ENCODE peak calls at places on chromosomes 2 and 18, in seven cellular contexts. I is A549, B is endodermal cell, L is suprapubic skin, U is body of pancreas, G is HepG2, X is HAP-1. K is an unnamed sample.

GRCh38 chr2:224357098-224357901 is 44.6 kb downstream of the FAM124B start:
- DNase-seq in I (peak; percentile 69), B (peak; percentile 82), L (no peak), U (peak; percentile 58), G (peak; percentile 58), X (peak; percentile 58), K (no peak)

GRCh38 chr2:64399521-64399920 is 54.4 kb upstream of the LGALSL start:
- DNase-seq in I (no peak), B (no peak), L (no peak), U (no peak), G (no peak), X (no peak), K (no peak)

GRCh38 chr2:169276045-169276444 is 86.3 kb downstream of the LRP2 start:
- DNase-seq in I (peak; percentile 11), B (no peak), L (no peak), U (no peak), G (no peak), X (no peak), K (no peak)

GRCh38 chr2:42562474-42563144 is 5.8 kb upstream of the MTA3 start:
- DNase-seq in I (no peak), B (no peak), L (no peak), U (peak; percentile 86), G (no peak), X (no peak), K (no peak)

GRCh38 chr2:203195331-203195730 is 43.5 kb upstream of the CYP20A1 start:
- DNase-seq in I (no peak), B (no peak), L (no peak), U (no peak), G (no peak), X (no peak), K (no peak)

GRCh38 chr18:67771271-67771670 is 254.8 kb upstream of the DSEL start:
- DNase-seq in I (peak; percentile 5), B (no peak), L (no peak), U (no peak), G (no peak), X (no peak), K (no peak)

GRCh38 chr2:218421027-218421426 is 2.1 kb downstream of the VIL1 start:
- DNase-seq in I (no peak), B (no peak), L (no peak), U (no peak), G (no peak), X (no peak), K (no peak)

GRCh38 chr2:37635359-37636208 is 35.9 kb downstream of the CDC42EP3 start:
- DNase-seq in I (no peak), B (no peak), L (no peak), U (no peak), G (no peak), X (no peak), K (peak; percentile 65)

GRCh38 chr2:74908763-74909444 is 49.5 kb upstream of the POLE4 start:
- DNase-seq in I (no peak), B (peak; percentile 60), L (no peak), U (peak; percentile 31), G (peak; percentile 24), X (no peak), K (no peak)

GRCh38 chr2:7007846-7008741 is 90.9 kb downstream of the RNF144A start:
- DNase-seq in I (no peak), B (peak; percentile 59), L (peak; percentile 87), U (peak; percentile 90), G (no peak), X (no peak), K (peak; percentile 87)

GRCh38 chr2:54360055-54360792 is 95.9 kb upstream of the SPTBN1 start:
- DNase-seq in I (no peak), B (no peak), L (no peak), U (peak; percentile 40), G (no peak), X (no peak), K (no peak)

GRCh38 chr18:41753826-41754225 is 201.2 kb upstream of the PIK3C3 start:
- DNase-seq in I (no peak), B (no peak), L (no peak), U (no peak), G (no peak), X (no peak), K (no peak)

GRCh38 chr2:160687629-160688028 is 194.0 kb upstream of the RBMS1 start:
- DNase-seq in I (no peak), B (no peak), L (no peak), U (no peak), G (no peak), X (no peak), K (no peak)

GRCh38 chr2:71306762-71307161 is 24.8 kb upstream of the ZNF638 start:
- DNase-seq in I (no peak), B (no peak), L (no peak), U (no peak), G (no peak), X (no peak), K (no peak)

GRCh38 chr2:50650398-50650810 is 381.5 kb downstream of the NRXN1 start:
- DNase-seq in I (no peak), B (no peak), L (no peak), U (no peak), G (no peak), X (no peak), K (no peak)

GRCh38 chr2:209973328-209973727 is 29.1 kb upstream of the RPE start:
- DNase-seq in I (no peak), B (no peak), L (no peak), U (no peak), G (no peak), X (no peak), K (no peak)

GRCh38 chr2:165163771-165164170 is 40.1 kb downstream of the SCN3A start:
- DNase-seq in I (no peak), B (no peak), L (no peak), U (no peak), G (no peak), X (no peak), K (no peak)

GRCh38 chr2:157468931-157469708 is 25.2 kb upstream of the CYTIP start:
- DNase-seq in I (no peak), B (no peak), L (no peak), U (no peak), G (no peak), X (no peak), K (no peak)

GRCh38 chr2:72572501-72572900 is 253.3 kb downstream of the EXOC6B start:
- DNase-seq in I (peak; percentile 77), B (no peak), L (no peak), U (no peak), G (no peak), X (no peak), K (no peak)

GRCh38 chr18:52348209-52348608 is 8.2 kb downstream of the DCC start:
- DNase-seq in I (peak; percentile 42), B (peak; percentile 71), L (no peak), U (no peak), G (peak; percentile 28), X (no peak), K (no peak)

GRCh38 chr18:63465059-63465458 is 11.7 kb upstream of the SERPINB5 start:
- DNase-seq in I (no peak), B (no peak), L (no peak), U (no peak), G (no peak), X (no peak), K (no peak)

GRCh38 chr2:233439191-233439590 is 84.9 kb downstream of the DGKD start:
- DNase-seq in I (no peak), B (no peak), L (no peak), U (peak; percentile 29), G (no peak), X (no peak), K (no peak)

GRCh38 chr2:196415384-196415783 is 224.1 kb upstream of the CCDC150 start:
- DNase-seq in I (no peak), B (no peak), L (no peak), U (no peak), G (no peak), X (no peak), K (no peak)

GRCh38 chr2:101063753-101064502 is 61.8 kb downstream of the RPL31 start:
- DNase-seq in I (peak; percentile 49), B (no peak), L (no peak), U (no peak), G (no peak), X (no peak), K (no peak)

GRCh38 chr18:1232867-1233266 is 328.2 kb downstream of the ADCYAP1 start:
- DNase-seq in I (no peak), B (no peak), L (no peak), U (no peak), G (no peak), X (no peak), K (no peak)
- H3K9me3 ChIP-seq in I (peaks cover 4% of the 10 kb centered on the region), B (peaks cover 20% of the 10 kb centered on the region), L (peaks cover 20% of the 10 kb centered on the region), U (no peaks in the 10 kb centered on the region), G (peaks cover 43% of the 10 kb centered on the region), X (no peaks in the 10 kb centered on the region), K (no peaks in the 10 kb centered on the region)

GRCh38 chr2:216659301-216659700 is 26.1 kb downstream of the IGFBP2 start:
- DNase-seq in I (no peak), B (no peak), L (no peak), U (no peak), G (no peak), X (no peak), K (peak; percentile 22)
- H3K4me1 ChIP-seq in I (peaks cover 2% of the 10 kb centered on the region), B (no peaks in the 10 kb centered on the region), L (peaks cover 18% of the 10 kb centered on the region), U (peaks cover 52% of the 10 kb centered on the region), G (peaks cover 36% of the 10 kb centered on the region), X (no peaks in the 10 kb centered on the region), K (no peaks in the 10 kb centered on the region)

DNA sequence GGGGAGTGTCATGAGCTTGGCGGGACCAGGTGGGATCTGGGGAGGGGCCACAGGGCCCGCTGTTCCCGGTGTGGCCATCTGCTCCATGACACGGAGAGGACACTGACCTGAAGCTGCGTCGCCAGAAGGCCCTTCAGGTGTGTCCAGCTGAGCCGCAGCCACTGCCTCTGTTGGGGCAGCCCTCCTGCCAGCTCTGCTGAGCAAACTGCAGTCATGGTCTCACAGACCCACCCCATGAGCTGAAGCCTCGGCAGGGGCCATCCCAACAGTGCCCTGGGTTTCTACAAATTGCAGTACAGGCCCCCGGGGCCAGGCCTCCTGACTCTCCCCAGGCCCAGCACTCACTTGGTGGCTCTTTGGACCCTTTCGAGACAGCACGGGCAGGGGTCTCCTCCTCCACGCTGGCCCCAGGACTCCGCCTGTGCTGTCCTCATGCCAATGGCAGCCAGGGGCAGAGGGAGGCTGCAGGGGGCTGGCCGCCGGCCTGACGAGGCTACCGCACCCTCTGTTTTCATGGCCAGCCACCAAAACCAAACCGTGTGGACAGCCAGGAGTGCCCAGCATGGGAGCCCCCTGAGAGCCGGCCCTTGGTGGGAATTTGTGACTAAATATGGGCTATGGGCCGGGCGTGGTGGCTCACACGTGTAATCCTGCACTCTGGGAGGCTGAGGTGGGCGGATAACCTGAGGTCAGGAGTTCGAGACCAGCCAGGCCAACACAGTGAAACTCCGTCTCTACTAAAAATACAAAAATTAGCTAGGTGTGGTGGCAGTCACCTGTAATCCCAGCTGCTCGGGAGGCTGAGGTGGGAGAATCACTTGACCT is 175.2 kb upstream of the SALL3 start:
- DNase-seq in I (no peak), B (no peak), L (no peak), U (no peak), G (no peak), X (no peak), K (peak; percentile 10)
- H3K9me3 ChIP-seq in I (no peaks in the 10 kb centered on the region), B (no peaks in the 10 kb centered on the region), L (no peaks in the 10 kb centered on the region), U (no peaks in the 10 kb centered on the region), G (no peaks in the 10 kb centered on the region), X (no peaks in the 10 kb centered on the region), K (no peaks in the 10 kb centered on the region)

DNA sequence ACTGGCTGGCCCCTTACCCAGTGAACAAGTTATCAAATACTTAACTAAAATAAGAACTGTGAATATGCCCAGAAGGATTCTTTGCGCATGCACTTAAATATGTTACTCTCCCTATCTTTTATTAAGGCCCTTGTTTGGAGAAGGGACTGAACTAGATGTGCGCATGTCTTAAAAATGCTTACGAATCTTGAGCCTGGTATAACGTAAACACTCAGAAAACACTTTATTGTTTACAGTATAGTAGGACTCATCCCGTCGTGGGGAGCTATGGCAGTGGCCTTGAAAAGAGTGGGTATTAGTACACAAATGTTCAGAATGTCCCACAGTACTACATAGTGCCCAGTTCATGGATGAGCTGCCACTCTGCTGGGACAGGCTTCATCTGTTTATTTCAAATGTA is 75.9 kb upstream of the MAP4K3 start:
- DNase-seq in I (no peak), B (no peak), L (no peak), U (no peak), G (no peak), X (no peak), K (no peak)
- H3K4me1 ChIP-seq in I (peaks cover 44% of the 10 kb centered on the region), B (peaks cover 13% of the 10 kb centered on the region), L (no peaks in the 10 kb centered on the region), U (peaks cover 58% of the 10 kb centered on the region), G (peaks cover 87% of the 10 kb centered on the region), X (peaks cover 10% of the 10 kb centered on the region), K (no peaks in the 10 kb centered on the region)

K was measured in aorta.